ENCODE peak calls at places on chromosomes 7 and 10, in five cellular contexts. A is A549, N is SK-N-SH, H is GM12878, Q is K562. C is an unnamed sample.
A peak's percentile ranks its signal among the peaks of the same experiment; 100 is the strongest.

GRCh38 chr7:4270268-4270667 is 411.8 kb upstream of the FOXK1 start:
- DNase-seq in N (no peak), A (no peak), Q (no peak), H (no peak), C (no peak)

GRCh38 chr7:94451276-94451675 is 56.6 kb downstream of the COL1A2 start:
- DNase-seq in A (no peak), N (no peak), Q (no peak), H (no peak), C (no peak)

GRCh38 chr10:73887038-73888015 is 13.0 kb upstream of the CAMK2G start:
- DNase-seq in Q (no peak), A (peak; percentile 89), H (no peak), N (peak; percentile 59), C (peak; percentile 86)

GRCh38 chr7:4479367-4480039 is 202.6 kb upstream of the FOXK1 start:
- DNase-seq in A (peak; percentile 79), Q (peak; percentile 67), N (peak; percentile 80), H (no peak), C (peak; percentile 16)

GRCh38 chr7:6121141-6121540 is 90.0 kb downstream of the ANKRD61 start:
- DNase-seq in N (no peak), Q (no peak), H (no peak), A (peak; percentile 39), C (peak; percentile 61)

GRCh38 chr10:98446656-98447221 is at the start of gene HPS1:
- DNase-seq in Q (peak; percentile 88), H (peak; percentile 42), N (peak; percentile 95), A (peak; percentile 73), C (peak; percentile 58)

GRCh38 chr7:100016209-100016901 is 959 bp downstream of the ZKSCAN1 start:
- DNase-seq in H (no peak), N (peak; percentile 72), A (no peak), Q (no peak), C (no peak)

GRCh38 chr7:128247640-128248194 is 6.6 kb downstream of the LEP start:
- DNase-seq in Q (peak; percentile 44), A (peak; percentile 44), H (no peak), N (no peak), C (peak; percentile 35)

GRCh38 chr7:68509054-68509453 is 1089.2 kb upstream of the AUTS2 start:
- DNase-seq in H (no peak), Q (no peak), A (no peak), N (no peak), C (no peak)

GRCh38 chr10:86364551-86365345 is 1.8 kb downstream of the GRID1 start:
- DNase-seq in A (no peak), Q (no peak), H (no peak), N (no peak), C (no peak)

GRCh38 chr10:118495499-118495898 is 99.9 kb downstream of the PRLHR start:
- DNase-seq in N (no peak), Q (peak; percentile 28), A (no peak), H (no peak), C (no peak)

GRCh38 chr7:44378744-44379143 is 53.4 kb upstream of the CAMK2B start:
- DNase-seq in N (no peak), A (peak; percentile 24), Q (no peak), H (no peak), C (peak; percentile 92)

GRCh38 chr7:50662059-50662689 is 97.0 kb upstream of the DDC start:
- DNase-seq in H (no peak), A (no peak), N (no peak), Q (no peak), C (no peak)

GRCh38 chr10:63603709-63604445 is 82.7 kb downstream of the REEP3 start:
- DNase-seq in A (no peak), H (no peak), N (no peak), Q (no peak), C (peak; percentile 94)

GRCh38 chr7:29588900-29589696 is 25.5 kb downstream of the PRR15 start:
- DNase-seq in H (peak; percentile 4), N (peak; percentile 71), Q (peak; percentile 72), A (peak; percentile 65), C (peak; percentile 22)

GRCh38 chr7:68420342-68420750 is 1177.9 kb upstream of the AUTS2 start:
- DNase-seq in N (no peak), Q (no peak), H (no peak), A (no peak), C (no peak)

GRCh38 chr10:111762114-111762513 is 421.5 kb downstream of the GPAM start:
- DNase-seq in A (no peak), H (no peak), Q (no peak), N (no peak), C (no peak)

GRCh38 chr10:110153396-110153795 is 54.0 kb upstream of the MXI1 start:
- DNase-seq in H (no peak), N (no peak), Q (peak; percentile 37), A (no peak), C (no peak)

GRCh38 chr7:113371376-113372043 is 253.2 kb upstream of the SMIM30 start:
- DNase-seq in H (no peak), N (no peak), A (no peak), Q (no peak), C (peak; percentile 2)

GRCh38 chr10:116044722-116045374 is 228.2 kb downstream of the GFRA1 start:
- DNase-seq in H (no peak), N (no peak), Q (no peak), A (no peak), C (no peak)

GRCh38 chr7:21430575-21430954 is 2.7 kb downstream of the SP4 start:
- DNase-seq in H (no peak), Q (no peak), A (no peak), N (no peak), C (no peak)

GRCh38 chr10:178208-178607 is 43.0 kb downstream of the ZMYND11 start:
- DNase-seq in N (peak; percentile 36), H (no peak), A (peak; percentile 33), Q (peak; percentile 12), C (peak; percentile 68)

GRCh38 chr10:100737359-100738054 is 7.9 kb upstream of the PAX2 start:
- DNase-seq in A (no peak), H (no peak), N (peak; percentile 55), Q (no peak), C (no peak)

GRCh38 chr10:92074126-92074887 is 150.7 kb downstream of the BTAF1 start:
- DNase-seq in H (no peak), N (no peak), Q (peak; percentile 10), A (no peak), C (peak; percentile 6)

GRCh38 chr7:73905360-73905759 is 44.4 kb downstream of the TMEM270 start:
- DNase-seq in N (peak; percentile 58), A (no peak), Q (no peak), H (no peak), C (no peak)

GRCh38 chr10:76086571-76087260 is 655.3 kb downstream of the LRMDA start:
- DNase-seq in H (peak; percentile 4), Q (peak; percentile 50), N (peak; percentile 19), A (peak; percentile 65), C (peak; percentile 50)

GRCh38 chr10:114874827-114875541 is 53.4 kb downstream of the FHIP2A start:
- DNase-seq in A (no peak), Q (peak; percentile 14), N (peak; percentile 61), H (no peak), C (peak; percentile 38)

GRCh38 chr7:30041526-30042269 is 13.5 kb downstream of the PLEKHA8 start:
- DNase-seq in H (no peak), Q (no peak), N (no peak), A (no peak), C (peak; percentile 10)

GRCh38 chr10:49734676-49735075 is 27.4 kb downstream of the OGDHL start:
- DNase-seq in N (no peak), A (no peak), Q (no peak), H (no peak), C (no peak)

GRCh38 chr10:51368943-51369342 is 294.7 kb downstream of the PRKG1 start:
- DNase-seq in H (no peak), A (no peak), N (no peak), Q (no peak), C (no peak)

GRCh38 chr10:26653004-26653403 is 44.5 kb upstream of the PDSS1 start:
- DNase-seq in Q (no peak), A (no peak), N (no peak), H (no peak), C (no peak)

GRCh38 chr10:26408858-26409494 is 29.2 kb upstream of the APBB1IP start:
- DNase-seq in A (no peak), H (no peak), Q (no peak), N (no peak), C (no peak)

GRCh38 chr7:47344171-47344955 is 237.5 kb downstream of the TNS3 start:
- DNase-seq in H (no peak), Q (no peak), N (no peak), A (no peak), C (no peak)

GRCh38 chr10:133089461-133089800 is 1.7 kb downstream of the ADGRA1 start:
- DNase-seq in N (no peak), Q (no peak), A (no peak), H (no peak), C (no peak)

GRCh38 chr10:6702030-6702429 is 122.0 kb upstream of the PRKCQ start:
- DNase-seq in N (no peak), A (no peak), H (no peak), Q (no peak), C (no peak)

GRCh38 chr10:6700066-6700465 is 120.0 kb upstream of the PRKCQ start:
- DNase-seq in N (no peak), A (no peak), Q (no peak), H (no peak), C (no peak)

GRCh38 chr10:6704891-6705290 is 124.8 kb upstream of the PRKCQ start:
- DNase-seq in A (no peak), H (no peak), Q (no peak), N (no peak), C (no peak)

GRCh38 chr10:6699336-6699735 is 119.3 kb upstream of the PRKCQ start:
- DNase-seq in H (no peak), A (no peak), N (no peak), Q (no peak), C (peak; percentile 23)

GRCh38 chr10:6701289-6701688 is 121.2 kb upstream of the PRKCQ start:
- DNase-seq in H (no peak), A (peak; percentile 37), N (no peak), Q (no peak), C (no peak)
- TF ChIP-seq CTCF in H (no peak), A (peak; percentile 20), N (peak; percentile 25), Q (no peak), C (no peak)

GRCh38 chr7:34184466-34184865 is 279.1 kb downstream of the BMPER start:
- DNase-seq in N (no peak), Q (no peak), A (peak; percentile 30), H (no peak), C (peak; percentile 53)
- TF ChIP-seq RCOR1 in N (no peak), Q (no peak), A (no peak), H (no peak), C (no peak)

GRCh38 chr7:152959610-152960009 is 200.1 kb downstream of the ACTR3B start:
- DNase-seq in N (no peak), H (no peak), Q (no peak), A (no peak), C (no peak)
- TF ChIP-seq CTCF in N (no peak), H (no peak), Q (peak; percentile 10), A (no peak), C (no peak)

GRCh38 chr7:98355250-98355538 is 45.7 kb downstream of the BAIAP2L1 start:
- DNase-seq in N (no peak), Q (no peak), H (no peak), A (no peak), C (no peak)
- TF ChIP-seq RCOR1 in N (no peak), Q (no peak), H (no peak), A (no peak), C (no peak)

C was measured in IMR-90.